ENCODE peak calls at places on chromosomes 5 and 9, in five cellular contexts. G is AG04450, I is PC-3, M is brain microvascular endothelial cell, X is A549. O is an unnamed sample.

GRCh38 chr9:106376689-106377088 is 486.3 kb upstream of the ZNF462 start:
- DNase-seq in I (peak), G (no peak), X (no peak), M (no peak), O (peak)

GRCh38 chr5:134547999-134548626 is 22.6 kb downstream of the JADE2 start:
- DNase-seq in I (no peak), G (no peak), M (no peak), X (no peak), O (no peak)

GRCh38 chr9:122133263-122133983 is 26.2 kb downstream of the NDUFA8 start:
- DNase-seq in X (no peak), G (no peak), M (no peak), I (no peak), O (no peak)

GRCh38 chr9:13904311-13904710 is 409.6 kb downstream of the NFIB start:
- DNase-seq in X (no peak), M (no peak), I (no peak), G (no peak), O (no peak)

GRCh38 chr9:89789922-89790510 is 185.2 kb downstream of the GADD45G start:
- DNase-seq in I (no peak), X (no peak), M (no peak), G (no peak), O (no peak)

GRCh38 chr5:132751971-132752580 is 4.8 kb downstream of the CCNI2 start:
- DNase-seq in X (no peak), G (no peak), I (no peak), M (no peak), O (no peak)

GRCh38 chr5:163563880-163564279 is 58.5 kb downstream of the MAT2B start:
- DNase-seq in G (no peak), X (no peak), I (no peak), M (no peak), O (no peak)

GRCh38 chr5:172448999-172449398 is 5.3 kb downstream of the SH3PXD2B start:
- DNase-seq in G (no peak), I (no peak), M (no peak), X (no peak), O (no peak)

GRCh38 chr5:14922456-14922855 is 50.9 kb upstream of the ANKH start:
- DNase-seq in M (no peak), G (no peak), X (no peak), I (no peak), O (no peak)

GRCh38 chr9:135884328-135885035 is 22.9 kb downstream of the CAMSAP1 start:
- DNase-seq in M (no peak), I (peak), X (no peak), G (no peak), O (no peak)

GRCh38 chr9:694499-695154 is 146.9 kb upstream of the DMRT1 start:
- DNase-seq in I (peak), M (peak), X (peak), G (peak), O (peak)

GRCh38 chr5:145166173-145166572 is 669.0 kb downstream of the PRELID2 start:
- DNase-seq in I (no peak), M (no peak), X (no peak), G (no peak), O (no peak)

GRCh38 chr5:63401434-63402046 is 560.7 kb downstream of the HTR1A start:
- DNase-seq in X (peak), I (peak), G (no peak), M (peak), O (peak)

GRCh38 chr9:26670052-26670640 is 222.5 kb downstream of the CAAP1 start:
- DNase-seq in X (no peak), G (no peak), I (no peak), M (no peak), O (no peak)

GRCh38 chr9:116641292-116642059 is 45.6 kb upstream of the TRIM32 start:
- DNase-seq in G (no peak), I (no peak), X (no peak), M (no peak), O (no peak)

GRCh38 chr9:3740690-3741419 is 215.1 kb upstream of the RFX3 start:
- DNase-seq in I (peak), M (no peak), X (no peak), G (no peak), O (peak)

GRCh38 chr5:79986260-79986659 is 4.8 kb downstream of the MTX3 start:
- DNase-seq in M (no peak), X (no peak), G (no peak), I (no peak), O (no peak)

GRCh38 chr9:100534401-100534800 is 43.5 kb upstream of the CAVIN4 start:
- DNase-seq in I (no peak), X (no peak), M (no peak), G (no peak), O (no peak)

GRCh38 chr9:35423499-35423898 is 66.4 kb upstream of the RUSC2 start:
- DNase-seq in I (peak), G (no peak), M (no peak), X (no peak), O (peak)

GRCh38 chr9:135215571-135216161 is 128.2 kb downstream of the OLFM1 start:
- DNase-seq in X (no peak), G (no peak), I (peak), M (no peak), O (no peak)

GRCh38 chr9:33676746-33677505 is 118.4 kb upstream of the PRSS3 start:
- DNase-seq in M (no peak), I (peak), X (peak), G (no peak), O (no peak)

GRCh38 chr5:21806943-21807342 is 1046.2 kb downstream of the CDH12 start:
- DNase-seq in I (peak), X (no peak), M (peak), G (no peak), O (peak)

GRCh38 chr5:139985290-139985689 is 57.8 kb downstream of the NRG2 start:
- DNase-seq in I (peak), G (no peak), M (no peak), X (no peak), O (peak)

GRCh38 chr5:27412379-27412778 is 374.0 kb upstream of the CDH9 start:
- DNase-seq in X (no peak), M (no peak), I (peak), G (no peak), O (no peak)

GRCh38 chr9:108469654-108470053 is 386.1 kb downstream of the ACTL7B start:
- DNase-seq in M (peak), G (no peak), X (no peak), I (peak), O (no peak)

GRCh38 chr5:141617128-141617527 is 1.7 kb downstream of the DIAPH1 start:
- DNase-seq in I (no peak), X (no peak), M (no peak), G (no peak), O (no peak)

GRCh38 chr5:56480305-56481146 is 247.4 kb upstream of the ANKRD55 start:
- DNase-seq in G (no peak), M (peak), I (peak), X (no peak), O (no peak)

DNA sequence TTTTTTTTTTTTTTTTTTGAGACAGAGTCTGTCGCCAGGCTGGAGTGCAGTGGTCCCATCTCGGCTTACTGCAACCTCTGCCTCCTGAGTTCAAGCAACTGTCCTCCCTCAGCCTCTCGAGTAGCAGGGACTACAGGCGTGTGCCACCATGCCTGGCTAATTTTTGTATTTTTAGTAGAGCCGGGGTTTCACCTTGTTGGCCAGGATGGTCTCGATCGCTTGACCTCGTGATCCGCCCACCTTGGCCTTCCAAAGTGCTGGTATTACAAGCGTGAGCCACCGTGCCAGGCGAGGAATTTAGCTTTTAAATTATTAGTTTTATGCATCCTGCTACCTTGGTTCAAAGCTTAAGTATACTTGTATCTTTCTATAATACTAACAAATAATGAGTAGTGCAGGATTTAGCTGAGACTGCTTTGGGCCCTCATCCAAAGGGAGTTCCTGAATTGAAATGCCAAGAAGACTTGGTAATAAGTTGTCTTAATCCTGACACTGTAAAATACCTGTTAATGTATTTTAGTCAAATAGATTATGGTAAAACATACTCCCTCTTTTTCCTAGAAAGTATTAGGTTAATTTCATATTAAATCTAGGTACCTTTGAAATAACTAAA is 5.0 kb downstream of the CDC42SE2 start:
- DNase-seq in I (no peak), M (no peak), G (no peak), X (no peak), O (no peak)
- H3K27ac ChIP-seq in I (no peak), M (no peak), G (no peak), X (no peak), O (no peak)

GRCh38 chr5:147688965-147689364 is 93.6 kb downstream of the JAKMIP2 start:
- DNase-seq in M (no peak), I (no peak), X (no peak), G (no peak), O (no peak)

GRCh38 chr5:147689436-147689835 is 93.1 kb downstream of the JAKMIP2 start:
- DNase-seq in X (no peak), G (no peak), I (no peak), M (no peak), O (no peak)

GRCh38 chr5:147690595-147690994 is 91.9 kb downstream of the JAKMIP2 start:
- DNase-seq in I (peak), X (no peak), G (no peak), M (no peak), O (peak)

GRCh38 chr5:147686421-147686820 is 96.1 kb downstream of the JAKMIP2 start:
- DNase-seq in M (no peak), G (no peak), I (peak), X (no peak), O (no peak)

GRCh38 chr5:147685991-147686390 is 96.5 kb downstream of the JAKMIP2 start:
- DNase-seq in M (no peak), X (no peak), I (peak), G (no peak), O (peak)
- H3K27ac ChIP-seq in M (no peak), X (no peak), I (peak), G (no peak), O (no peak)

DNA sequence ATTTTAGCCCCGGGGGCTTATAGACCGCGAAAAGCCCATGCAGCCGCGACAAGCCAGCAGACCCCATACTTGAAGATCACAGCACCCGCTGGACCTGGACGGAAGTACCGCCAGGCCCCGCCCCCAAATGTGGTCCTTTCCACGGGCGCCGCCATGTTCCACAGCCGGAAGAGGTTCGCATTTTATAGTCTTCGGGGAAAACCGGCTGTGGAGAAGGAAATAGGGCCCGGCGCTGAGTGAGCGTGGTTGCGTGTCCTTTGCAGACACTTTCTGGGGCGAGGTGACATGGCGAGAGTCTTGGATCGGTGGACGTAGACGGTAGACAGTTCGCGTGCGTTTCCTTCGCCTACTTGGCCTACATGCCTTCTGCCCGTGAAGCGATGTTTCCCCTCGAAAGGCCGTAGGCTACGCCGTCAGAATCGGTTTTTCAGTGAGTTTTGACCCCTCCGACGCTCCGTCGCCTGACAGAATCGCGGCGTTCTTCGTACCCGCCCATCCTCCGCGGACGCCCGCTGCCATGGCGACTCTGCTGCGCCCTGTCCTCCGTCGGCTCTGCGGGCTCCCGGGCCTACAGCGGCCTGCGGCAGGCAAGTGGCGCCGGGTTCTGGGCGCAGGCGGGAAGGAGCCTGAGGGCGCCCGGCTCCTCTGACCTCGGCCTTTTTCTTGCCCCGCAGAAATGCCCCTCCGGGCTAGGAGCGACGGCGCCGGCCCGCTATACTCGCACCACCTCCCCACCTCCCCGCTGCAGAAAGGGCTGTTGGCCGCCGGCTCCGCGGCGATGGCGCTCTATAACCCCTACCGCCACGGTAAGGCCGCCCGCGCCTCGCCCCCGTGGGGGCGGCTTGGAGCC is at the start of the genes COQ4 and TRUB2:
- DNase-seq in M (peak), I (peak), X (peak), G (peak), O (peak)
- H3K27ac ChIP-seq in M (peak), I (peak), X (peak), G (peak), O (peak)

GRCh38 chr5:18742830-18743229 is 1108.6 kb downstream of the TAF11L14 start:
- DNase-seq in X (no peak), G (no peak), I (no peak), M (no peak), O (no peak)

GRCh38 chr5:18745591-18745987 is 1111.3 kb downstream of the TAF11L14 start:
- DNase-seq in G (no peak), I (peak), M (no peak), X (peak), O (no peak)

GRCh38 chr5:18744990-18745590 is 1110.8 kb downstream of the TAF11L14 start:
- DNase-seq in G (no peak), X (no peak), M (no peak), I (no peak), O (no peak)

GRCh38 chr5:18744441-18744840 is 1110.2 kb downstream of the TAF11L14 start:
- DNase-seq in G (no peak), M (no peak), X (no peak), I (no peak), O (no peak)

DNA sequence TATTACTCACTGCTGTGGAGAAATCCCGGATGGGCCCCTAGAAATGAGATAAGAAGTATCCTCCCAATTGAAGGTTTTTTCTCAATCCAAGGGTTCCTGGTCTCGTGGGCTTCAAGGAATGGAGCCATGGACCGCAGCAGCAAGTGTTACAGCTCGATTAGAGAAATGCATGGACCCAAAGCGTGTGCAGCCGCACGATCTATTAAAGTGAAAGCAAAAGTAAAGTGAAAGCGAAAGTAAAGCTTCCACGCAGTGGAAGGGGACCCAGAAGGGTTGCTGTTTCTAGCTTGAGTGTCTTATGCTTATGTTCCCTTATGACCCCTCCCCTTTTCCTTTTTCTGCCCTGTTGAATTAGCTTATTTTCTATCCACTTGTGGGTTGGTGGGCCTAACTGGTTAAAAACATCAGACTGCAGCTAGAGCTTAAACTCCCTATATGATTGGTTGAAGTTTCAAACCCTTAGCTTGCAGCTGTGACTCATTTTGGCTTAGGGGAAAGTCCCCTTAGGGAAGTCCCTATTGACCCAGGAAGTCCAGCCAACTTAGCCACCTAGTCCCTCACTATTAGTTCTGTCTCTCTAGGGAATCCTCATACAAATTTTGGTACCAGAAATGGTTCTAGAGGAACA is 1111.8 kb downstream of the TAF11L14 start:
- DNase-seq in G (no peak), I (peak), M (no peak), X (peak), O (no peak)
- H3K27ac ChIP-seq in G (no peak), I (peak), M (no peak), X (peak), O (no peak)

GRCh38 chr9:131739988-131740648 is at the start of gene RAPGEF1:
- DNase-seq in I (peak), G (no peak), X (no peak), M (no peak), O (no peak)
- H3K27ac ChIP-seq in I (peak), G (peak), X (peak), M (peak), O (peak)